ENCODE peak calls at places on chromosomes 7 and 10, in four cellular contexts. W is pancreas, U is tibial artery, T is heart right ventricle. Y is an unnamed sample. For H3K27me3, the result is how much of the 10 kb centered on the place peaks cover.

GRCh38 chr7:139560678-139561077 is 37.2 kb downstream of the CLEC2L start:
- DNase-seq in W (no peak), U (no peak), T (no peak), Y (no peak)

GRCh38 chr7:116873619-116874018 is 11.2 kb downstream of the CAPZA2 start:
- DNase-seq in W (no peak), U (no peak), T (no peak), Y (no peak)

GRCh38 chr10:118792501-118792900 is 37.7 kb upstream of the CACUL1 start:
- DNase-seq in W (no peak), U (peak), T (no peak), Y (peak)

GRCh38 chr10:35191523-35191922 is 64.9 kb downstream of the CREM start:
- DNase-seq in W (no peak), U (peak), T (no peak), Y (peak)

GRCh38 chr10:69826789-69827532 is 25.3 kb downstream of the COL13A1 start:
- DNase-seq in W (no peak), U (no peak), T (no peak), Y (no peak)

GRCh38 chr10:124325998-124326636 is 92.6 kb downstream of the OAT start:
- DNase-seq in W (peak), U (no peak), T (no peak), Y (no peak)

GRCh38 chr7:85669139-85669692 is 482.4 kb upstream of the SEMA3D start:
- DNase-seq in W (no peak), U (no peak), T (no peak), Y (no peak)

GRCh38 chr7:90892213-90892612 is 296.1 kb downstream of the CDK14 start:
- DNase-seq in W (no peak), U (no peak), T (no peak), Y (no peak)

GRCh38 chr10:105138287-105138854 is 497.3 kb downstream of the SORCS3 start:
- DNase-seq in W (no peak), U (no peak), T (peak), Y (no peak)

DNA sequence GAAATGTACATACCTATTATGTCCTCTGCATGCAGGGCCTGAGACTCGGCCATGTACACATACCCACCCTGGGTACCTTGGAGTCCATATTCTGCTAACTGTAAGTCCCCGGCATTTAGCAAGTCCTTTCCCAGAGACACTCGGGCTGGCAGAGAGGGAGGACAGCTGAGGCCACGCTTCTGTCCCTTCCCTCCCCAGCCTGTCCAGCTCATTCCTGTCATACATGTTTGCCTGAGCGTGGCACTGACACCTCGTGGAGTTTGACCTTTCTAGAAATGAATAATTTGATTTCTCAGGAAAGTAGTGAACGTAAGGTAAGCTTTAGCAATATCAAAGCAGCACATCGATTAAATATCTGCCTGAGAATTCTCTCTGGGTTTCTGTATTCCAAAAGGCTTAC is 221.0 kb downstream of the CCSER2 start:
- DNase-seq in W (no peak), U (no peak), T (no peak), Y (peak)
- H3K27me3 ChIP-seq in W (under half), U (under half), T (under half), Y (under half)

GRCh38 chr7:35260254-35260653 is 6.4 kb upstream of the TBX20 start:
- DNase-seq in W (no peak), U (no peak), T (no peak), Y (no peak)

GRCh38 chr7:35258125-35258890 is 4.4 kb upstream of the TBX20 start:
- DNase-seq in W (peak), U (no peak), T (peak), Y (no peak)

GRCh38 chr7:35259555-35259954 is 5.7 kb upstream of the TBX20 start:
- DNase-seq in W (no peak), U (no peak), T (no peak), Y (no peak)

GRCh38 chr7:35257251-35258124 is 3.6 kb upstream of the TBX20 start:
- DNase-seq in W (peak), U (no peak), T (peak), Y (no peak)

DNA sequence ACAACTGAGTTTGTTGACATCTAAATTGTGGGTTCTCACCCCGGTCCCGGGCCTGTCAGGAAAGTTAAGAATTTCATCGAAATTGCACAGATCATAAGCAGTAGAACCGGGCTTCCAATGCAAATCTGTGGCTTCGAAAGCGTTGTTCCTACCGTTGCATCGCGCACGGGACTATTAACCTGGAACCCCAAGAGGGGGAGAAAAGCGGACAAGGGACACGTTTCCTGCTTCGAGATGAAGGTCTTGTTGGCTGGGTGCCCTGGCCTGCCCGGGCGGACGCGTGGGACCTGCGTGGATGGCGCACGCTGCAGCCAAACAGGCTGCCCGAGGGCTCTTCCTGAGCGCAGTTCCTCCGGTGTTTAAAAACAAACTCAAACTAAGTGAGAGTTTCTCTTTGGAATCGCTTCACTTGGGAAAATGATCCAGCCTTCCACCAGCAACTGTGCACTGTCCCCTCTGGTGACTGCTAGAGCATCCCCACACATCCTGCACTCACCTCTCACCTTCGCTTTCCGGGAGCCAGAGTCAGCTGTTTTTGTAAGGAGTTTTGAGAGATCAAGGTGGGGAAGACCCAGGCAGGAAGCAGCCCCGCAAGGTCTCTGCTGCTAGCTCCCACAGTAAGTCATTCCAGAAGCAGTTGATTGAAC is 5.1 kb upstream of the TBX20 start:
- DNase-seq in W (no peak), U (no peak), T (no peak), Y (no peak)
- H3K27me3 ChIP-seq in W (under half), U (half or more), T (half or more), Y (under half)

DNA sequence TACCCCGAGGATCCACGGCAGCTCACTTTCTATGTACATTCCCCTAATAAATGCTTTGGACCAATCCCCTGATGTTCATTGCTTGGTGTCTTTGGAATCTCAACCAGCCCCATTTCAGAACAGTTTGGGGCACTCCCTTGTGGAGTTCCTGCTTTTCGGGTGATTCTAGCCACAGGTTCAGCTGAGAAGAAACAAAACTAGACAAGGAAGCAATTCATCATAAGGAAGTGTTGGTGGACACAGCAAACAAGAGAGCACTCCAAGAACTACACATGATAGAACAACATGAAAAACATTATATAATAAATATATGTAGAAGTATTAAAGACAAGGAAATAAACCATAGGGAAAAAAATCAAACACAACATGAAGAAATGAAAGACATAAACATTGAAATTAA is 6.0 kb upstream of the CCDC136 start:
- DNase-seq in W (no peak), U (no peak), T (no peak), Y (no peak)
- H3K27me3 ChIP-seq in W (under half), U (under half), T (under half), Y (under half)

GRCh38 chr7:39819514-39819913 is 130.5 kb upstream of the CDK13 start:
- DNase-seq in W (no peak), U (no peak), T (no peak), Y (no peak)
- H3K27me3 ChIP-seq in W (under half), U (under half), T (under half), Y (under half)

GRCh38 chr7:87933953-87934698 is at the start of gene ADAM22:
- DNase-seq in W (peak), U (peak), T (peak), Y (peak)
- H3K27me3 ChIP-seq in W (under half), U (under half), T (under half), Y (under half)

DNA sequence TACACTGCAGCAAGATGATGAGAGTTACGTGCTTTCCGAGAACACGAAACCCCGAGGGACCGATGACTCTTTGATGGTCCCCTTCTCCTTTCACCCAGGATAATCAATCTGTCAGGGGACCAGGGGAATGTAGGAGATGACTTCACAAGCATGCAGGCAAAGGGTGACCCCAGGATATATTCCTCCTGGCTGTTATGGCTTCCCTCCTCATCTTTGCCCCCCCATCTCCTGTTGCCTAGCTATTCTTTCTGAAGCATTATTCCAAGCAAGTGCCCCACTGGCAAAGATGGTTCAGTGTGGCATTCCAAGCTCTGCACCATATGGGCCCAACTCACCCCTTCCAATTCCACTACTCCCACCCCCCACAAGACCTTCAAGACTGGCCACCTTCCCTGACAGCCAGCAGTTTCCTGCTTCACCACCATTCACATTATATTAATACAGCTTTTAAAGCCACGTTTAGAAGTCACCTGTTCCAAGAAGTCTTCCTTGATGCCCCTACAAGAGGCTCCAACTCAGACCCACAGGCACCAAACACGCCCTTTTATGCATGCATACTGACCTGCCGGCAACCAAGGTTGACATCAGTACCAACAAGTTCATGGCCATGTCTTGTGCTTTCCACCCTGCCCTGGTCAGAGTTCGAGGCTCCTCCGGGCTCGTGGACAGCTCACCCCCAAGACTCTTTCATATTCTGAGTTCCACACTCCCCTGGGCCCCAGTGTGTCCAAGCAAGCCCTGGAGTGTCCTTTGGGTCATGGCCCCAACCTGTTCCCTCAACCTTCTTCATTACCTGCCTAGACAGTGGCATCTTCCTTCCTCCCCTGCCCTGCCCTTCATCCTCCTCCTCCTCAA is 40.3 kb downstream of the HIF1AN start:
- DNase-seq in W (no peak), U (no peak), T (no peak), Y (no peak)
- H3K27me3 ChIP-seq in W (under half), U (under half), T (under half), Y (under half)